ENCODE peak calls at places on chromosome 5, in five cellular contexts. One of them, this sample, is unnamed.

GRCh38 chr5:139458580-139459407 is 3.7 kb downstream of the ECSCR start:
- DNase-seq in AG04450: no peak
- DNase-seq in ascending aorta: no peak
- DNase-seq in Right ventricle myocardium superior: no peak
- DNase-seq in posterior vena cava: no peak
- DNase-seq in this sample: peak

GRCh38 chr5:167554564-167555254 is 736.7 kb upstream of the WWC1 start:
- DNase-seq in AG04450: no peak
- DNase-seq in ascending aorta: no peak
- DNase-seq in Right ventricle myocardium superior: no peak
- DNase-seq in posterior vena cava: no peak
- DNase-seq in this sample: no peak

GRCh38 chr5:155222393-155222792 is 208.8 kb downstream of the KIF4B start:
- DNase-seq in AG04450: no peak
- DNase-seq in ascending aorta: no peak
- DNase-seq in Right ventricle myocardium superior: no peak
- DNase-seq in posterior vena cava: no peak
- DNase-seq in this sample: no peak

GRCh38 chr5:108661590-108662219 is 86.0 kb upstream of the FER start:
- DNase-seq in AG04450: no peak
- DNase-seq in ascending aorta: no peak
- DNase-seq in Right ventricle myocardium superior: no peak
- DNase-seq in posterior vena cava: no peak
- DNase-seq in this sample: no peak

GRCh38 chr5:135436856-135437795 is 10.0 kb downstream of the DCANP1 start:
- DNase-seq in AG04450: no peak
- DNase-seq in ascending aorta: no peak
- DNase-seq in Right ventricle myocardium superior: no peak
- DNase-seq in posterior vena cava: no peak
- DNase-seq in this sample: no peak

GRCh38 chr5:177308740-177309139 is 3.0 kb downstream of the MXD3 start:
- DNase-seq in AG04450: no peak
- DNase-seq in ascending aorta: no peak
- DNase-seq in Right ventricle myocardium superior: no peak
- DNase-seq in posterior vena cava: peak
- DNase-seq in this sample: no peak

GRCh38 chr5:606526-607399 is 5.4 kb upstream of the CEP72 start:
- DNase-seq in AG04450: no peak
- DNase-seq in ascending aorta: no peak
- DNase-seq in Right ventricle myocardium superior: no peak
- DNase-seq in posterior vena cava: peak
- DNase-seq in this sample: no peak

GRCh38 chr5:675111-675875 is 17.9 kb downstream of the TPPP start:
- DNase-seq in AG04450: no peak
- DNase-seq in ascending aorta: no peak
- DNase-seq in Right ventricle myocardium superior: peak
- DNase-seq in posterior vena cava: peak
- DNase-seq in this sample: no peak

GRCh38 chr5:131749138-131749537 is 47.7 kb downstream of the FNIP1 start:
- DNase-seq in AG04450: no peak
- DNase-seq in ascending aorta: no peak
- DNase-seq in Right ventricle myocardium superior: no peak
- DNase-seq in posterior vena cava: no peak
- DNase-seq in this sample: no peak

GRCh38 chr5:10567781-10568321 is 4.0 kb downstream of the ANKRD33B start:
- DNase-seq in AG04450: peak
- DNase-seq in ascending aorta: peak
- DNase-seq in Right ventricle myocardium superior: no peak
- DNase-seq in posterior vena cava: no peak
- DNase-seq in this sample: no peak

GRCh38 chr5:171415115-171415730 is 4.2 kb upstream of the FGF18 start:
- DNase-seq in AG04450: no peak
- DNase-seq in ascending aorta: no peak
- DNase-seq in Right ventricle myocardium superior: peak
- DNase-seq in posterior vena cava: no peak
- DNase-seq in this sample: no peak

This sample was measured in T follicular helper cell.